ENCODE peak calls at places on chromosomes 3 and 15, in six cellular contexts. P is PC-3, Q is tibial artery, O is stomach, X is neuronal stem cell, I is lower lobe of right lung. M is an unnamed sample. For H3K4me1, the result is how much of the 10 kb centered on the place peaks cover.

GRCh38 chr3:87324609-87325008 is 48.2 kb upstream of the POU1F1 start:
- DNase-seq in I (no peak), O (no peak), X (no peak), P (no peak), Q (no peak), M (no peak)

GRCh38 chr15:69855601-69856000 is 242.1 kb downstream of the TLE3 start:
- DNase-seq in X (no peak), Q (no peak), O (no peak), I (no peak), P (no peak), M (peak)

GRCh38 chr15:77057650-77058049 is 13.3 kb downstream of the TSPAN3 start:
- DNase-seq in I (no peak), Q (no peak), P (peak), O (no peak), X (no peak), M (no peak)

GRCh38 chr15:68310178-68310810 is 32.7 kb downstream of the FEM1B start:
- DNase-seq in X (no peak), I (no peak), P (no peak), O (peak), Q (peak), M (no peak)

GRCh38 chr15:101641894-101642293 is 10.3 kb downstream of the TM2D3 start:
- DNase-seq in X (no peak), O (no peak), I (no peak), Q (no peak), P (no peak), M (no peak)

GRCh38 chr15:64681424-64682024 is 93.9 kb downstream of the RBPMS2 start:
- DNase-seq in P (peak), X (peak), Q (no peak), I (no peak), O (peak), M (peak)

GRCh38 chr3:14467723-14468620 is 65.6 kb downstream of the SLC6A6 start:
- DNase-seq in O (peak), P (peak), Q (no peak), I (no peak), X (peak), M (peak)

GRCh38 chr3:17320266-17320665 is 422.2 kb downstream of the TBC1D5 start:
- DNase-seq in Q (no peak), P (no peak), O (no peak), I (no peak), X (no peak), M (no peak)

GRCh38 chr3:179558742-179559364 is 3.9 kb upstream of the ACTL6A start:
- DNase-seq in O (peak), Q (peak), I (no peak), X (peak), P (peak), M (peak)

GRCh38 chr3:56915969-56916586 is 114.3 kb upstream of the ARHGEF3 start:
- DNase-seq in I (peak), P (no peak), X (no peak), O (peak), Q (no peak), M (no peak)

GRCh38 chr3:133895208-133896001 is at the start of gene RAB6B:
- DNase-seq in Q (no peak), P (no peak), O (no peak), X (peak), I (peak), M (peak)

GRCh38 chr3:8512234-8512633 is 10.6 kb downstream of the LMCD1 start:
- DNase-seq in P (no peak), X (no peak), Q (no peak), I (no peak), O (no peak), M (no peak)

GRCh38 chr3:61736506-61736905 is 175.1 kb downstream of the PTPRG start:
- DNase-seq in P (no peak), O (no peak), I (no peak), X (no peak), Q (no peak), M (no peak)

GRCh38 chr3:111861396-111861795 is 2.3 kb downstream of the PHLDB2 start:
- DNase-seq in O (no peak), X (no peak), P (no peak), I (no peak), Q (no peak), M (no peak)

GRCh38 chr3:197029511-197030167 is at the start of gene MELTF:
- DNase-seq in X (peak), P (peak), Q (no peak), I (peak), O (peak), M (peak)

GRCh38 chr3:155024006-155024638 is 56.0 kb upstream of the MME start:
- DNase-seq in X (no peak), Q (no peak), O (no peak), I (no peak), P (peak), M (no peak)

GRCh38 chr15:73010154-73011152 is 41.8 kb upstream of the NEO1 start:
- DNase-seq in P (no peak), X (no peak), I (no peak), Q (no peak), O (no peak), M (no peak)

GRCh38 chr3:129795596-129795995 is 97.9 kb downstream of the TMCC1 start:
- DNase-seq in Q (no peak), I (no peak), X (no peak), P (peak), O (no peak), M (no peak)

GRCh38 chr3:13034109-13034800 is 39.0 kb downstream of the IQSEC1 start:
- DNase-seq in Q (no peak), P (no peak), O (no peak), I (peak), X (no peak), M (no peak)

GRCh38 chr15:32979710-32980109 is 214.8 kb downstream of the FMN1 start:
- DNase-seq in O (no peak), Q (no peak), I (no peak), P (peak), X (no peak), M (no peak)
- H3K4me1 ChIP-seq in O (under half), Q (under half), I (under half), P (under half), X (under half), M (under half)

DNA sequence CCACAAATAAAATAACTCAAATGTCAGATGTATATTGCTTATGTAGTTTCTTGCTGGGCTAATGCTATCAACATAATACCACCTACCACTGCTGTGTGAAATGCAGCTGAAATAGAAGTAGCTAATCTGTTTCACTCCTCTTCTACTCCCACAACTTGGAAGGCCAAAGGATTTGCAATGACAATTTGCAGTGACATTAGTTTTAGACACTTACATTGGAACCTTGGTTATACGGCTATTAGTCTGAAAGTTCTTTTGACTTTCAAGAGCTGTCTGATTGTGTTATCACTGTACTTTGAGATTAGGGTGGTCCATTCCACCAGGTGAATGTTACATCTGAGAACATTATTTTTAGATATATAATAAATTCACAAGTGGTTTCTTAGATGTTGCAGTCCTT is 33.5 kb downstream of the COPS2 start:
- DNase-seq in P (no peak), X (no peak), Q (no peak), I (no peak), O (no peak), M (no peak)
- H3K4me1 ChIP-seq in P (under half), X (under half), Q (under half), I (under half), O (under half), M (under half)

GRCh38 chr15:74775894-74776293 is 6.0 kb upstream of the CSK start:
- DNase-seq in P (no peak), O (no peak), Q (no peak), I (no peak), X (no peak), M (no peak)
- H3K4me1 ChIP-seq in P (under half), O (under half), Q (under half), I (half or more), X (under half), M (under half)

GRCh38 chr3:186996356-186996755 is 66.0 kb downstream of the ST6GAL1 start:
- DNase-seq in I (no peak), P (no peak), Q (no peak), X (no peak), O (no peak), M (no peak)
- H3K4me1 ChIP-seq in I (under half), P (under half), Q (under half), X (under half), O (under half), M (under half)

GRCh38 chr15:52153900-52154895 is 37.0 kb downstream of the GNB5 start:
- DNase-seq in O (no peak), Q (no peak), P (no peak), I (no peak), X (no peak), M (no peak)
- H3K4me1 ChIP-seq in O (under half), Q (under half), P (under half), I (under half), X (under half), M (under half)